ENCODE peak calls at places on chromosome X, in nine cellular contexts. One of them, this sample, is unnamed.

GRCh38 chrX:40100537-40101429 is 3.0 kb upstream of the BCOR start:
- DNase-seq in NCI-H2171 treated with DMSO at 0.1 percent for 48 hours: no peak
- DNase-seq in amniotic stem cell: no peak
- DNase-seq in head of caudate nucleus: no peak
- DNase-seq in T-helper 2 cell: no peak
- DNase-seq in activated CD8-positive, alpha-beta memory T cell treated with anti-CD3 and anti-CD28 coated beads for 24 hours: no peak
- DNase-seq in hepatocyte: no peak
- DNase-seq in ovary: no peak
- DNase-seq in stimulated activated CD8-positive, alpha-beta memory T cell treated with anti-CD3 and anti-CD28 coated beads, Interleukin-4, amount 100 ng/mL, for 1 hour: no peak
- DNase-seq in this sample: no peak

GRCh38 chrX:21989415-21989814 is 42.7 kb upstream of the PHEX start:
- DNase-seq in NCI-H2171 treated with DMSO at 0.1 percent for 48 hours: no peak
- DNase-seq in amniotic stem cell: no peak
- DNase-seq in head of caudate nucleus: no peak
- DNase-seq in T-helper 2 cell: no peak
- DNase-seq in activated CD8-positive, alpha-beta memory T cell treated with anti-CD3 and anti-CD28 coated beads for 24 hours: no peak
- DNase-seq in hepatocyte: no peak
- DNase-seq in ovary: no peak
- DNase-seq in stimulated activated CD8-positive, alpha-beta memory T cell treated with anti-CD3 and anti-CD28 coated beads, Interleukin-4, amount 100 ng/mL, for 1 hour: no peak
- DNase-seq in this sample: no peak

GRCh38 chrX:150984164-150984824 is 1.2 kb downstream of the HMGB3 start:
- DNase-seq in NCI-H2171 treated with DMSO at 0.1 percent for 48 hours: peak; percentile 5
- DNase-seq in amniotic stem cell: no peak
- DNase-seq in head of caudate nucleus: no peak
- DNase-seq in T-helper 2 cell: no peak
- DNase-seq in activated CD8-positive, alpha-beta memory T cell treated with anti-CD3 and anti-CD28 coated beads for 24 hours: no peak
- DNase-seq in hepatocyte: peak; percentile 37
- DNase-seq in ovary: peak; percentile 15
- DNase-seq in stimulated activated CD8-positive, alpha-beta memory T cell treated with anti-CD3 and anti-CD28 coated beads, Interleukin-4, amount 100 ng/mL, for 1 hour: no peak
- DNase-seq in this sample: no peak

GRCh38 chrX:153032397-153033118 is 23.7 kb upstream of the PNMA3 start:
- DNase-seq in NCI-H2171 treated with DMSO at 0.1 percent for 48 hours: peak; percentile 2
- DNase-seq in amniotic stem cell: no peak
- DNase-seq in head of caudate nucleus: peak; percentile 80
- DNase-seq in T-helper 2 cell: peak; percentile 36
- DNase-seq in activated CD8-positive, alpha-beta memory T cell treated with anti-CD3 and anti-CD28 coated beads for 24 hours: peak; percentile 89
- DNase-seq in hepatocyte: peak; percentile 71
- DNase-seq in ovary: peak; percentile 80
- DNase-seq in stimulated activated CD8-positive, alpha-beta memory T cell treated with anti-CD3 and anti-CD28 coated beads, Interleukin-4, amount 100 ng/mL, for 1 hour: peak; percentile 29
- DNase-seq in this sample: peak; percentile 64

GRCh38 chrX:143854006-143854405 is 29.9 kb upstream of the UBE2NL start:
- DNase-seq in NCI-H2171 treated with DMSO at 0.1 percent for 48 hours: no peak
- DNase-seq in amniotic stem cell: no peak
- DNase-seq in head of caudate nucleus: no peak
- DNase-seq in T-helper 2 cell: no peak
- DNase-seq in activated CD8-positive, alpha-beta memory T cell treated with anti-CD3 and anti-CD28 coated beads for 24 hours: no peak
- DNase-seq in hepatocyte: no peak
- DNase-seq in ovary: no peak
- DNase-seq in stimulated activated CD8-positive, alpha-beta memory T cell treated with anti-CD3 and anti-CD28 coated beads, Interleukin-4, amount 100 ng/mL, for 1 hour: no peak
- DNase-seq in this sample: no peak

GRCh38 chrX:1153940-1154339 is 58.5 kb downstream of the CRLF2 start:
- DNase-seq in NCI-H2171 treated with DMSO at 0.1 percent for 48 hours: no peak
- DNase-seq in amniotic stem cell: no peak
- DNase-seq in head of caudate nucleus: no peak
- DNase-seq in T-helper 2 cell: no peak
- DNase-seq in activated CD8-positive, alpha-beta memory T cell treated with anti-CD3 and anti-CD28 coated beads for 24 hours: no peak
- DNase-seq in hepatocyte: no peak
- DNase-seq in ovary: no peak
- DNase-seq in stimulated activated CD8-positive, alpha-beta memory T cell treated with anti-CD3 and anti-CD28 coated beads, Interleukin-4, amount 100 ng/mL, for 1 hour: no peak
- DNase-seq in this sample: no peak

GRCh38 chrX:45164021-45164621 is 36.6 kb downstream of the DIPK2B start:
- DNase-seq in NCI-H2171 treated with DMSO at 0.1 percent for 48 hours: no peak
- DNase-seq in amniotic stem cell: no peak
- DNase-seq in head of caudate nucleus: no peak
- DNase-seq in T-helper 2 cell: no peak
- DNase-seq in activated CD8-positive, alpha-beta memory T cell treated with anti-CD3 and anti-CD28 coated beads for 24 hours: no peak
- DNase-seq in hepatocyte: no peak
- DNase-seq in ovary: no peak
- DNase-seq in stimulated activated CD8-positive, alpha-beta memory T cell treated with anti-CD3 and anti-CD28 coated beads, Interleukin-4, amount 100 ng/mL, for 1 hour: no peak
- DNase-seq in this sample: no peak

GRCh38 chrX:72142094-72142843 is 10.6 kb upstream of the RTL5 start:
- DNase-seq in NCI-H2171 treated with DMSO at 0.1 percent for 48 hours: peak; percentile 94
- DNase-seq in amniotic stem cell: no peak
- DNase-seq in head of caudate nucleus: no peak
- DNase-seq in T-helper 2 cell: no peak
- DNase-seq in activated CD8-positive, alpha-beta memory T cell treated with anti-CD3 and anti-CD28 coated beads for 24 hours: no peak
- DNase-seq in hepatocyte: peak; percentile 26
- DNase-seq in ovary: no peak
- DNase-seq in stimulated activated CD8-positive, alpha-beta memory T cell treated with anti-CD3 and anti-CD28 coated beads, Interleukin-4, amount 100 ng/mL, for 1 hour: no peak
- DNase-seq in this sample: no peak

GRCh38 chrX:37716502-37717068 is 31.0 kb downstream of the XK start:
- DNase-seq in NCI-H2171 treated with DMSO at 0.1 percent for 48 hours: no peak
- DNase-seq in amniotic stem cell: no peak
- DNase-seq in head of caudate nucleus: no peak
- DNase-seq in T-helper 2 cell: no peak
- DNase-seq in activated CD8-positive, alpha-beta memory T cell treated with anti-CD3 and anti-CD28 coated beads for 24 hours: no peak
- DNase-seq in hepatocyte: no peak
- DNase-seq in ovary: no peak
- DNase-seq in stimulated activated CD8-positive, alpha-beta memory T cell treated with anti-CD3 and anti-CD28 coated beads, Interleukin-4, amount 100 ng/mL, for 1 hour: no peak
- DNase-seq in this sample: no peak

GRCh38 chrX:70470850-70471289 is 26.2 kb downstream of the DLG3 start:
- DNase-seq in NCI-H2171 treated with DMSO at 0.1 percent for 48 hours: no peak
- DNase-seq in amniotic stem cell: no peak
- DNase-seq in head of caudate nucleus: no peak
- DNase-seq in T-helper 2 cell: no peak
- DNase-seq in activated CD8-positive, alpha-beta memory T cell treated with anti-CD3 and anti-CD28 coated beads for 24 hours: no peak
- DNase-seq in hepatocyte: no peak
- DNase-seq in ovary: no peak
- DNase-seq in stimulated activated CD8-positive, alpha-beta memory T cell treated with anti-CD3 and anti-CD28 coated beads, Interleukin-4, amount 100 ng/mL, for 1 hour: no peak
- DNase-seq in this sample: no peak

GRCh38 chrX:13194291-13195103 is 125.4 kb downstream of the ATXN3L start:
- DNase-seq in NCI-H2171 treated with DMSO at 0.1 percent for 48 hours: peak; percentile 92
- DNase-seq in amniotic stem cell: no peak
- DNase-seq in head of caudate nucleus: no peak
- DNase-seq in T-helper 2 cell: no peak
- DNase-seq in activated CD8-positive, alpha-beta memory T cell treated with anti-CD3 and anti-CD28 coated beads for 24 hours: no peak
- DNase-seq in hepatocyte: no peak
- DNase-seq in ovary: no peak
- DNase-seq in stimulated activated CD8-positive, alpha-beta memory T cell treated with anti-CD3 and anti-CD28 coated beads, Interleukin-4, amount 100 ng/mL, for 1 hour: no peak
- DNase-seq in this sample: no peak

GRCh38 chrX:16516473-16516872 is 133.5 kb upstream of the S100G start:
- DNase-seq in NCI-H2171 treated with DMSO at 0.1 percent for 48 hours: no peak
- DNase-seq in amniotic stem cell: no peak
- DNase-seq in head of caudate nucleus: no peak
- DNase-seq in T-helper 2 cell: no peak
- DNase-seq in activated CD8-positive, alpha-beta memory T cell treated with anti-CD3 and anti-CD28 coated beads for 24 hours: no peak
- DNase-seq in hepatocyte: no peak
- DNase-seq in ovary: no peak
- DNase-seq in stimulated activated CD8-positive, alpha-beta memory T cell treated with anti-CD3 and anti-CD28 coated beads, Interleukin-4, amount 100 ng/mL, for 1 hour: no peak
- DNase-seq in this sample: no peak

GRCh38 chrX:113412106-113412505 is 571.5 kb upstream of the AMOT start:
- DNase-seq in NCI-H2171 treated with DMSO at 0.1 percent for 48 hours: no peak
- DNase-seq in amniotic stem cell: no peak
- DNase-seq in head of caudate nucleus: no peak
- DNase-seq in T-helper 2 cell: no peak
- DNase-seq in activated CD8-positive, alpha-beta memory T cell treated with anti-CD3 and anti-CD28 coated beads for 24 hours: no peak
- DNase-seq in hepatocyte: no peak
- DNase-seq in ovary: no peak
- DNase-seq in stimulated activated CD8-positive, alpha-beta memory T cell treated with anti-CD3 and anti-CD28 coated beads, Interleukin-4, amount 100 ng/mL, for 1 hour: no peak
- DNase-seq in this sample: no peak

GRCh38 chrX:68568136-68568535 is 69.3 kb downstream of the YIPF6 start:
- DNase-seq in NCI-H2171 treated with DMSO at 0.1 percent for 48 hours: no peak
- DNase-seq in amniotic stem cell: no peak
- DNase-seq in head of caudate nucleus: no peak
- DNase-seq in T-helper 2 cell: no peak
- DNase-seq in activated CD8-positive, alpha-beta memory T cell treated with anti-CD3 and anti-CD28 coated beads for 24 hours: no peak
- DNase-seq in hepatocyte: no peak
- DNase-seq in ovary: no peak
- DNase-seq in stimulated activated CD8-positive, alpha-beta memory T cell treated with anti-CD3 and anti-CD28 coated beads, Interleukin-4, amount 100 ng/mL, for 1 hour: no peak
- DNase-seq in this sample: no peak

GRCh38 chrX:13755254-13755653 is 20.7 kb downstream of the OFD1 start:
- DNase-seq in NCI-H2171 treated with DMSO at 0.1 percent for 48 hours: no peak
- DNase-seq in amniotic stem cell: no peak
- DNase-seq in head of caudate nucleus: no peak
- DNase-seq in T-helper 2 cell: no peak
- DNase-seq in activated CD8-positive, alpha-beta memory T cell treated with anti-CD3 and anti-CD28 coated beads for 24 hours: no peak
- DNase-seq in hepatocyte: no peak
- DNase-seq in ovary: no peak
- DNase-seq in stimulated activated CD8-positive, alpha-beta memory T cell treated with anti-CD3 and anti-CD28 coated beads, Interleukin-4, amount 100 ng/mL, for 1 hour: no peak
- DNase-seq in this sample: no peak

GRCh38 chrX:63784346-63784901 is 590 bp downstream of the ARHGEF9 start:
- DNase-seq in NCI-H2171 treated with DMSO at 0.1 percent for 48 hours: no peak
- DNase-seq in amniotic stem cell: no peak
- DNase-seq in head of caudate nucleus: no peak
- DNase-seq in T-helper 2 cell: no peak
- DNase-seq in activated CD8-positive, alpha-beta memory T cell treated with anti-CD3 and anti-CD28 coated beads for 24 hours: no peak
- DNase-seq in hepatocyte: peak; percentile 7
- DNase-seq in ovary: peak; percentile 28
- DNase-seq in stimulated activated CD8-positive, alpha-beta memory T cell treated with anti-CD3 and anti-CD28 coated beads, Interleukin-4, amount 100 ng/mL, for 1 hour: no peak
- DNase-seq in this sample: no peak

GRCh38 chrX:7139202-7140081 is 8.1 kb upstream of the STS start:
- DNase-seq in NCI-H2171 treated with DMSO at 0.1 percent for 48 hours: no peak
- DNase-seq in amniotic stem cell: peak; percentile 3
- DNase-seq in head of caudate nucleus: no peak
- DNase-seq in T-helper 2 cell: no peak
- DNase-seq in activated CD8-positive, alpha-beta memory T cell treated with anti-CD3 and anti-CD28 coated beads for 24 hours: no peak
- DNase-seq in hepatocyte: no peak
- DNase-seq in ovary: no peak
- DNase-seq in stimulated activated CD8-positive, alpha-beta memory T cell treated with anti-CD3 and anti-CD28 coated beads, Interleukin-4, amount 100 ng/mL, for 1 hour: no peak
- DNase-seq in this sample: no peak

GRCh38 chrX:1221296-1221845 is 8.9 kb upstream of the CRLF2 start:
- DNase-seq in NCI-H2171 treated with DMSO at 0.1 percent for 48 hours: no peak
- DNase-seq in amniotic stem cell: no peak
- DNase-seq in head of caudate nucleus: no peak
- DNase-seq in T-helper 2 cell: no peak
- DNase-seq in activated CD8-positive, alpha-beta memory T cell treated with anti-CD3 and anti-CD28 coated beads for 24 hours: no peak
- DNase-seq in hepatocyte: no peak
- DNase-seq in ovary: no peak
- DNase-seq in stimulated activated CD8-positive, alpha-beta memory T cell treated with anti-CD3 and anti-CD28 coated beads, Interleukin-4, amount 100 ng/mL, for 1 hour: no peak
- DNase-seq in this sample: no peak

GRCh38 chrX:13750812-13751211 is 16.3 kb downstream of the OFD1 start:
- DNase-seq in NCI-H2171 treated with DMSO at 0.1 percent for 48 hours: no peak
- DNase-seq in amniotic stem cell: no peak
- DNase-seq in head of caudate nucleus: no peak
- DNase-seq in T-helper 2 cell: no peak
- DNase-seq in activated CD8-positive, alpha-beta memory T cell treated with anti-CD3 and anti-CD28 coated beads for 24 hours: no peak
- DNase-seq in hepatocyte: no peak
- DNase-seq in ovary: no peak
- DNase-seq in stimulated activated CD8-positive, alpha-beta memory T cell treated with anti-CD3 and anti-CD28 coated beads, Interleukin-4, amount 100 ng/mL, for 1 hour: no peak
- DNase-seq in this sample: no peak

GRCh38 chrX:111040377-111041017 is 55.5 kb upstream of the PAK3 start:
- DNase-seq in NCI-H2171 treated with DMSO at 0.1 percent for 48 hours: no peak
- DNase-seq in amniotic stem cell: no peak
- DNase-seq in head of caudate nucleus: no peak
- DNase-seq in T-helper 2 cell: no peak
- DNase-seq in activated CD8-positive, alpha-beta memory T cell treated with anti-CD3 and anti-CD28 coated beads for 24 hours: no peak
- DNase-seq in hepatocyte: no peak
- DNase-seq in ovary: no peak
- DNase-seq in stimulated activated CD8-positive, alpha-beta memory T cell treated with anti-CD3 and anti-CD28 coated beads, Interleukin-4, amount 100 ng/mL, for 1 hour: no peak
- DNase-seq in this sample: no peak

GRCh38 chrX:38260231-38260630 is 39.6 kb upstream of the SRPX start:
- DNase-seq in NCI-H2171 treated with DMSO at 0.1 percent for 48 hours: no peak
- DNase-seq in amniotic stem cell: no peak
- DNase-seq in head of caudate nucleus: no peak
- DNase-seq in T-helper 2 cell: no peak
- DNase-seq in activated CD8-positive, alpha-beta memory T cell treated with anti-CD3 and anti-CD28 coated beads for 24 hours: no peak
- DNase-seq in hepatocyte: peak; percentile 46
- DNase-seq in ovary: no peak
- DNase-seq in stimulated activated CD8-positive, alpha-beta memory T cell treated with anti-CD3 and anti-CD28 coated beads, Interleukin-4, amount 100 ng/mL, for 1 hour: no peak
- DNase-seq in this sample: no peak

GRCh38 chrX:119500061-119500800 is 32.0 kb downstream of the SLC25A5 start:
- DNase-seq in NCI-H2171 treated with DMSO at 0.1 percent for 48 hours: no peak
- DNase-seq in amniotic stem cell: no peak
- DNase-seq in head of caudate nucleus: no peak
- DNase-seq in T-helper 2 cell: no peak
- DNase-seq in activated CD8-positive, alpha-beta memory T cell treated with anti-CD3 and anti-CD28 coated beads for 24 hours: no peak
- DNase-seq in hepatocyte: no peak
- DNase-seq in ovary: no peak
- DNase-seq in stimulated activated CD8-positive, alpha-beta memory T cell treated with anti-CD3 and anti-CD28 coated beads, Interleukin-4, amount 100 ng/mL, for 1 hour: no peak
- DNase-seq in this sample: no peak

GRCh38 chrX:72115380-72115779 is 16.3 kb downstream of the RTL5 start:
- DNase-seq in NCI-H2171 treated with DMSO at 0.1 percent for 48 hours: no peak
- DNase-seq in amniotic stem cell: no peak
- DNase-seq in head of caudate nucleus: no peak
- DNase-seq in T-helper 2 cell: no peak
- DNase-seq in activated CD8-positive, alpha-beta memory T cell treated with anti-CD3 and anti-CD28 coated beads for 24 hours: no peak
- DNase-seq in hepatocyte: no peak
- DNase-seq in ovary: no peak
- DNase-seq in stimulated activated CD8-positive, alpha-beta memory T cell treated with anti-CD3 and anti-CD28 coated beads, Interleukin-4, amount 100 ng/mL, for 1 hour: no peak
- DNase-seq in this sample: no peak

GRCh38 chrX:10979956-10980355 is 131.2 kb upstream of the HCCS start:
- DNase-seq in NCI-H2171 treated with DMSO at 0.1 percent for 48 hours: no peak
- DNase-seq in amniotic stem cell: no peak
- DNase-seq in head of caudate nucleus: no peak
- DNase-seq in T-helper 2 cell: no peak
- DNase-seq in activated CD8-positive, alpha-beta memory T cell treated with anti-CD3 and anti-CD28 coated beads for 24 hours: no peak
- DNase-seq in hepatocyte: no peak
- DNase-seq in ovary: no peak
- DNase-seq in stimulated activated CD8-positive, alpha-beta memory T cell treated with anti-CD3 and anti-CD28 coated beads, Interleukin-4, amount 100 ng/mL, for 1 hour: no peak
- DNase-seq in this sample: no peak

GRCh38 chrX:17052210-17052609 is 105.8 kb downstream of the REPS2 start:
- DNase-seq in NCI-H2171 treated with DMSO at 0.1 percent for 48 hours: no peak
- DNase-seq in amniotic stem cell: no peak
- DNase-seq in head of caudate nucleus: no peak
- DNase-seq in T-helper 2 cell: no peak
- DNase-seq in activated CD8-positive, alpha-beta memory T cell treated with anti-CD3 and anti-CD28 coated beads for 24 hours: no peak
- DNase-seq in hepatocyte: no peak
- DNase-seq in ovary: no peak
- DNase-seq in stimulated activated CD8-positive, alpha-beta memory T cell treated with anti-CD3 and anti-CD28 coated beads, Interleukin-4, amount 100 ng/mL, for 1 hour: no peak
- DNase-seq in this sample: no peak

GRCh38 chrX:13775837-13776236 is 41.1 kb downstream of the GPM6B start:
- DNase-seq in NCI-H2171 treated with DMSO at 0.1 percent for 48 hours: no peak
- DNase-seq in amniotic stem cell: no peak
- DNase-seq in head of caudate nucleus: no peak
- DNase-seq in T-helper 2 cell: no peak
- DNase-seq in activated CD8-positive, alpha-beta memory T cell treated with anti-CD3 and anti-CD28 coated beads for 24 hours: no peak
- DNase-seq in hepatocyte: no peak
- DNase-seq in ovary: no peak
- DNase-seq in stimulated activated CD8-positive, alpha-beta memory T cell treated with anti-CD3 and anti-CD28 coated beads, Interleukin-4, amount 100 ng/mL, for 1 hour: no peak
- DNase-seq in this sample: no peak

GRCh38 chrX:72100824-72101351 is 30.8 kb downstream of the RTL5 start:
- DNase-seq in NCI-H2171 treated with DMSO at 0.1 percent for 48 hours: no peak
- DNase-seq in amniotic stem cell: no peak
- DNase-seq in head of caudate nucleus: no peak
- DNase-seq in T-helper 2 cell: peak; percentile 88
- DNase-seq in activated CD8-positive, alpha-beta memory T cell treated with anti-CD3 and anti-CD28 coated beads for 24 hours: peak; percentile 78
- DNase-seq in hepatocyte: no peak
- DNase-seq in ovary: no peak
- DNase-seq in stimulated activated CD8-positive, alpha-beta memory T cell treated with anti-CD3 and anti-CD28 coated beads, Interleukin-4, amount 100 ng/mL, for 1 hour: peak; percentile 38
- DNase-seq in this sample: peak; percentile 69

GRCh38 chrX:131816551-131817136 is 206.5 kb upstream of the STK26 start:
- DNase-seq in NCI-H2171 treated with DMSO at 0.1 percent for 48 hours: no peak
- DNase-seq in amniotic stem cell: peak; percentile 27
- DNase-seq in head of caudate nucleus: peak; percentile 83
- DNase-seq in T-helper 2 cell: peak; percentile 83
- DNase-seq in activated CD8-positive, alpha-beta memory T cell treated with anti-CD3 and anti-CD28 coated beads for 24 hours: peak; percentile 88
- DNase-seq in hepatocyte: no peak
- DNase-seq in ovary: peak; percentile 74
- DNase-seq in stimulated activated CD8-positive, alpha-beta memory T cell treated with anti-CD3 and anti-CD28 coated beads, Interleukin-4, amount 100 ng/mL, for 1 hour: peak; percentile 31
- DNase-seq in this sample: peak; percentile 77

GRCh38 chrX:8773117-8773516 is 28.1 kb downstream of the FAM9A start:
- DNase-seq in NCI-H2171 treated with DMSO at 0.1 percent for 48 hours: no peak
- DNase-seq in amniotic stem cell: no peak
- DNase-seq in head of caudate nucleus: no peak
- DNase-seq in T-helper 2 cell: no peak
- DNase-seq in activated CD8-positive, alpha-beta memory T cell treated with anti-CD3 and anti-CD28 coated beads for 24 hours: no peak
- DNase-seq in hepatocyte: no peak
- DNase-seq in ovary: no peak
- DNase-seq in stimulated activated CD8-positive, alpha-beta memory T cell treated with anti-CD3 and anti-CD28 coated beads, Interleukin-4, amount 100 ng/mL, for 1 hour: no peak
- DNase-seq in this sample: no peak

GRCh38 chrX:93673056-93673868 is at the start of gene NAP1L3:
- DNase-seq in NCI-H2171 treated with DMSO at 0.1 percent for 48 hours: peak; percentile 95
- DNase-seq in amniotic stem cell: peak; percentile 69
- DNase-seq in head of caudate nucleus: peak; percentile 89
- DNase-seq in T-helper 2 cell: peak; percentile 45
- DNase-seq in activated CD8-positive, alpha-beta memory T cell treated with anti-CD3 and anti-CD28 coated beads for 24 hours: peak; percentile 81
- DNase-seq in hepatocyte: peak; percentile 89
- DNase-seq in ovary: peak; percentile 63
- DNase-seq in stimulated activated CD8-positive, alpha-beta memory T cell treated with anti-CD3 and anti-CD28 coated beads, Interleukin-4, amount 100 ng/mL, for 1 hour: peak; percentile 13
- DNase-seq in this sample: peak; percentile 38

GRCh38 chrX:69065451-69065850 is 99.8 kb downstream of the PJA1 start:
- DNase-seq in NCI-H2171 treated with DMSO at 0.1 percent for 48 hours: no peak
- DNase-seq in amniotic stem cell: no peak
- DNase-seq in head of caudate nucleus: no peak
- DNase-seq in T-helper 2 cell: no peak
- DNase-seq in activated CD8-positive, alpha-beta memory T cell treated with anti-CD3 and anti-CD28 coated beads for 24 hours: no peak
- DNase-seq in hepatocyte: no peak
- DNase-seq in ovary: no peak
- DNase-seq in stimulated activated CD8-positive, alpha-beta memory T cell treated with anti-CD3 and anti-CD28 coated beads, Interleukin-4, amount 100 ng/mL, for 1 hour: no peak
- DNase-seq in this sample: no peak

This sample was measured in stimulated activated naive CD4-positive, alpha-beta T cell.